ENCODE peak calls at places on chromosomes 11 and 22, in seven cellular contexts. G, U, V, A, O, F and S are unnamed samples.

GRCh38 chr11:19389787-19390303 is 149.1 kb upstream of the E2F8 start:
- DNase-seq in U (no peak), F (peak; percentile 32), V (no peak), G (peak; percentile 38), A (peak; percentile 79), O (no peak), S (no peak)

GRCh38 chr11:106733518-106734162 is 284.6 kb downstream of the GUCY1A2 start:
- DNase-seq in U (no peak), V (no peak), G (no peak), F (no peak), O (no peak), A (no peak), S (peak; percentile 23)

GRCh38 chr22:36227396-36227795 is 11.9 kb downstream of the APOL2 start:
- DNase-seq in A (no peak), O (no peak), F (no peak), G (no peak), V (no peak), U (no peak), S (no peak)

GRCh38 chr11:11540157-11540556 is 81.6 kb downstream of the GALNT18 start:
- DNase-seq in F (no peak), V (no peak), A (no peak), G (no peak), U (no peak), O (no peak), S (no peak)

GRCh38 chr11:110173775-110174644 is 80.8 kb downstream of the ZC3H12C start:
- DNase-seq in U (peak; percentile 56), A (no peak), G (peak; percentile 57), V (peak; percentile 62), F (peak; percentile 77), O (peak; percentile 69), S (peak; percentile 63)

GRCh38 chr11:70090989-70091388 is 12.9 kb downstream of the ANO1 start:
- DNase-seq in V (no peak), O (no peak), A (no peak), G (peak; percentile 47), F (no peak), U (no peak), S (no peak)

GRCh38 chr11:58580311-58580710 is 1.4 kb downstream of the ZFP91 start:
- DNase-seq in G (no peak), A (no peak), U (no peak), O (no peak), F (no peak), V (no peak), S (no peak)

GRCh38 chr22:46462726-46463371 is 74.6 kb downstream of the CELSR1 start:
- DNase-seq in U (peak; percentile 75), F (no peak), A (no peak), G (no peak), V (no peak), O (no peak), S (peak; percentile 45)

GRCh38 chr11:115942043-115942442 is 437.8 kb upstream of the CADM1 start:
- DNase-seq in A (no peak), U (no peak), V (no peak), O (no peak), F (no peak), G (no peak), S (no peak)

GRCh38 chr11:104623518-104623917 is 274.7 kb downstream of the CASP12 start:
- DNase-seq in G (no peak), F (peak; percentile 32), O (no peak), U (no peak), V (no peak), A (no peak), S (peak; percentile 27)

GRCh38 chr11:104618949-104619348 is 279.3 kb downstream of the CASP12 start:
- DNase-seq in U (no peak), V (no peak), O (no peak), A (no peak), G (no peak), F (no peak), S (no peak)

GRCh38 chr11:104620991-104621390 is 277.3 kb downstream of the CASP12 start:
- DNase-seq in G (no peak), U (no peak), A (no peak), F (no peak), V (no peak), O (no peak), S (no peak)

GRCh38 chr11:104624021-104624420 is 274.2 kb downstream of the CASP12 start:
- DNase-seq in V (no peak), A (no peak), U (no peak), G (no peak), F (peak; percentile 20), O (no peak), S (no peak)

DNA sequence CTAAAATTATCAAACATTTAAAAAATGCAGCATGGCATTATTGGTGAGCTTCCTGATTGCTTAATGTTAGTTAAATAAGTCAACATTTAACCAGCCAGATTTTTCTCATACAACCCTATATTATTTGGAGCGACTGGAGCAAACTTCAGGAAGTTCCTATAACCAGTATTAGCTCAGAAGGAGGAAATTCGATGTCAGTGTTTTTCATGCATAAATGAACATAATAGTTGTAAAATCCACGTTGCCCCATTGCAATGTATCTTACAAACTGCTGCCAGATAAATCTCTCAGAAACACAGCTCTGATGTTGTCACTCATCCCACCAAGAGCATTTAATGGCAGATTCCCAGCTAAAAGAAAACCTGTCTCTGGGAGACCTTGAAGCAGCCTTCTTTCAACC is 278.5 kb downstream of the CASP12 start:
- DNase-seq in V (no peak), U (no peak), F (no peak), G (no peak), A (no peak), O (no peak), S (no peak)
- H3K36me3 ChIP-seq in V (no peaks in the 10 kb centered on the region), U (no peaks in the 10 kb centered on the region), F (no peaks in the 10 kb centered on the region), G (no peaks in the 10 kb centered on the region), A (no peaks in the 10 kb centered on the region), O (no peaks in the 10 kb centered on the region), S (no peaks in the 10 kb centered on the region)

GRCh38 chr22:26536056-26536761 is 23.9 kb upstream of the TFIP11 start:
- DNase-seq in F (no peak), O (no peak), V (no peak), G (no peak), U (no peak), A (no peak), S (no peak)
- H3K36me3 ChIP-seq in F (no peaks in the 10 kb centered on the region), O (no peaks in the 10 kb centered on the region), V (no peaks in the 10 kb centered on the region), G (peaks cover 84% of the 10 kb centered on the region), U (peaks cover 1% of the 10 kb centered on the region), A (peaks cover 12% of the 10 kb centered on the region), S (peaks cover 43% of the 10 kb centered on the region)

GRCh38 chr11:9142732-9143131 is 51.3 kb upstream of the SCUBE2 start:
- DNase-seq in V (no peak), U (no peak), A (no peak), O (no peak), G (no peak), F (no peak), S (no peak)

GRCh38 chr11:9146477-9146876 is 55.1 kb upstream of the SCUBE2 start:
- DNase-seq in G (no peak), O (no peak), V (no peak), U (no peak), F (no peak), A (no peak), S (no peak)

GRCh38 chr11:9148035-9148434 is 56.6 kb upstream of the SCUBE2 start:
- DNase-seq in G (no peak), A (no peak), V (peak; percentile 4), F (no peak), O (no peak), U (no peak), S (no peak)

GRCh38 chr11:9143726-9144125 is 52.3 kb upstream of the SCUBE2 start:
- DNase-seq in F (no peak), A (no peak), U (no peak), O (no peak), V (no peak), G (no peak), S (no peak)

DNA sequence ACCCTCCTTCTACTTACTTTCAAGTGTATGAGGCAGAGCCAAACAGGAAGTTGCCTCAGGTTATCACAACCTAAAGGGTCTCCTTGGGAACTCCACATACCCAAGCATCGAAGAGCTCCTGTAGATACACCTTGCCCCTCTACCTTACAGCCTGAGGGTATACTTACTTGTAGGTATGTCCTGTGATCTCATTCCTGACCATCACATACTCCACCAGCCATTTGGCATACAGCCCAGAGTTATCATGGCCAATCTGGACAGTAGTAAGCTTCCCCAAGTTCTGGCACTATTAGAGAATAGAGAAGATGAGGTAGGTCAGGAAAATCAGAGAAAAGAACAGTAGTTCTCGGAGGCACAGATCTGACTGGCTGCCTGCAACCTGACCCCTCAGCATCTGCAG is 53.4 kb upstream of the SCUBE2 start:
- DNase-seq in V (peak; percentile 35), U (no peak), G (no peak), F (no peak), O (no peak), A (no peak), S (no peak)
- H3K36me3 ChIP-seq in V (no peaks in the 10 kb centered on the region), U (peaks cover 4% of the 10 kb centered on the region), G (peaks cover 100% of the 10 kb centered on the region), F (peaks cover 22% of the 10 kb centered on the region), O (no peaks in the 10 kb centered on the region), A (peaks cover 49% of the 10 kb centered on the region), S (peaks cover 76% of the 10 kb centered on the region)

GRCh38 chr11:63906585-63906984 is 10.4 kb downstream of the RCOR2 start:
- DNase-seq in U (no peak), V (no peak), G (no peak), O (peak; percentile 51), F (no peak), A (no peak), S (no peak)

GRCh38 chr11:63904743-63905142 is 12.2 kb downstream of the RCOR2 start:
- DNase-seq in O (no peak), A (no peak), V (no peak), U (no peak), G (no peak), F (no peak), S (no peak)

GRCh38 chr11:63905179-63905578 is 11.8 kb downstream of the RCOR2 start:
- DNase-seq in G (no peak), O (no peak), V (no peak), A (no peak), U (no peak), F (no peak), S (no peak)

GRCh38 chr11:63907063-63907462 is 9.9 kb downstream of the RCOR2 start:
- DNase-seq in A (no peak), U (no peak), O (no peak), G (no peak), V (no peak), F (no peak), S (no peak)

DNA sequence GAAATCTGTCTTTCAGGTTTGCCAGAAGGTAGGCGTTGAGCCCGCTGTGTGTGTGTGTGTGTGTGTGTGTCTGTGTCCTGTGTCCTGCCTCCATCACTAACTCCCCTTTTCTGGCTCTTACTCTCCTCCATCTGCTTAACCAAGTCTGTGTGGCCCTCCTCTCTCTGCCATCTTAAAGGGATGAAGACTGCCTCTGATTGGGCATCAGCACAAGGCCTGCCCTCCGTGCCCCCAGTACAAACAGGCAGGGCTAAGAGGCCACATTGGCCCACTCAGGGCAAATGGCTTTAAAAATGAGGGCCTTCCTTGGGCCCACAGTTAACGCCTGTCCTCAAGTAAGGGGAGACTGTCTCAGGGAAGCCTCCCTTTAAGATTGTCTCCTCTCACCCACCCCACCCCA is 10.9 kb downstream of the RCOR2 start:
- DNase-seq in V (no peak), U (no peak), F (no peak), A (no peak), O (no peak), G (no peak), S (no peak)
- H3K36me3 ChIP-seq in V (peaks cover 17% of the 10 kb centered on the region), U (peaks cover 2% of the 10 kb centered on the region), F (peaks cover 4% of the 10 kb centered on the region), A (peaks cover 34% of the 10 kb centered on the region), O (peaks cover 24% of the 10 kb centered on the region), G (peaks cover 90% of the 10 kb centered on the region), S (peaks cover 69% of the 10 kb centered on the region)